ENCODE peak calls at places on chromosomes 2 and 18, in ten cellular contexts. One of them, this sample, is unnamed.
A peak's percentile ranks its signal among the peaks of the same experiment; 100 is the strongest.

GRCh38 chr2:47725808-47726207 is 57.1 kb upstream of the MSH6 start:
- DNase-seq in NCI-H2171: no peak
- DNase-seq in adrenal gland: peak; percentile 34
- DNase-seq in activated T-cell treated with anti-CD3 and anti-CD28 coated beads, Interleukin-2, amount 50 U/mL, for 24 hours: no peak
- DNase-seq in GM04504: no peak
- DNase-seq in cerebellum: no peak
- DNase-seq in GM19239: no peak
- DNase-seq in G401: no peak
- DNase-seq in coronary artery: no peak
- DNase-seq in stomach: no peak
- DNase-seq in this sample: no peak

GRCh38 chr2:226329180-226329579 is 470.4 kb downstream of the IRS1 start:
- DNase-seq in GM19239: no peak
- DNase-seq in cerebellum: no peak
- DNase-seq in G401: no peak
- DNase-seq in GM04504: no peak
- DNase-seq in adrenal gland: no peak
- DNase-seq in coronary artery: no peak
- DNase-seq in NCI-H2171: no peak
- DNase-seq in stomach: no peak
- DNase-seq in activated T-cell treated with anti-CD3 and anti-CD28 coated beads, Interleukin-2, amount 50 U/mL, for 24 hours: no peak
- DNase-seq in this sample: no peak

GRCh38 chr18:11259421-11259820 is 110.1 kb upstream of the PIEZO2 start:
- DNase-seq in cerebellum: no peak
- DNase-seq in adrenal gland: peak; percentile 75
- DNase-seq in stomach: no peak
- DNase-seq in GM19239: no peak
- DNase-seq in coronary artery: no peak
- DNase-seq in G401: no peak
- DNase-seq in NCI-H2171: no peak
- DNase-seq in GM04504: no peak
- DNase-seq in activated T-cell treated with anti-CD3 and anti-CD28 coated beads, Interleukin-2, amount 50 U/mL, for 24 hours: no peak
- DNase-seq in this sample: peak; percentile 7

GRCh38 chr2:132448771-132449170 is 32.2 kb downstream of the GPR39 start:
- DNase-seq in activated T-cell treated with anti-CD3 and anti-CD28 coated beads, Interleukin-2, amount 50 U/mL, for 24 hours: no peak
- DNase-seq in coronary artery: no peak
- DNase-seq in G401: no peak
- DNase-seq in adrenal gland: no peak
- DNase-seq in cerebellum: no peak
- DNase-seq in GM19239: no peak
- DNase-seq in GM04504: no peak
- DNase-seq in stomach: no peak
- DNase-seq in NCI-H2171: no peak
- DNase-seq in this sample: no peak

GRCh38 chr2:241802421-241802749 is 6.6 kb upstream of the NEU4 start:
- DNase-seq in cerebellum: no peak
- DNase-seq in coronary artery: peak; percentile 69
- DNase-seq in G401: no peak
- DNase-seq in GM19239: peak; percentile 3
- DNase-seq in stomach: no peak
- DNase-seq in adrenal gland: no peak
- DNase-seq in GM04504: no peak
- DNase-seq in NCI-H2171: no peak
- DNase-seq in activated T-cell treated with anti-CD3 and anti-CD28 coated beads, Interleukin-2, amount 50 U/mL, for 24 hours: no peak
- DNase-seq in this sample: no peak

GRCh38 chr18:49848115-49848514 is 34.8 kb upstream of the ACAA2 start:
- DNase-seq in G401: no peak
- DNase-seq in adrenal gland: no peak
- DNase-seq in cerebellum: no peak
- DNase-seq in activated T-cell treated with anti-CD3 and anti-CD28 coated beads, Interleukin-2, amount 50 U/mL, for 24 hours: no peak
- DNase-seq in NCI-H2171: no peak
- DNase-seq in stomach: no peak
- DNase-seq in GM19239: no peak
- DNase-seq in GM04504: no peak
- DNase-seq in coronary artery: no peak
- DNase-seq in this sample: no peak

GRCh38 chr2:47551800-47552525 is 149.0 kb downstream of the MSH2 start:
- DNase-seq in cerebellum: no peak
- DNase-seq in adrenal gland: no peak
- DNase-seq in G401: no peak
- DNase-seq in GM19239: no peak
- DNase-seq in GM04504: no peak
- DNase-seq in stomach: no peak
- DNase-seq in activated T-cell treated with anti-CD3 and anti-CD28 coated beads, Interleukin-2, amount 50 U/mL, for 24 hours: no peak
- DNase-seq in coronary artery: no peak
- DNase-seq in NCI-H2171: no peak
- DNase-seq in this sample: no peak

GRCh38 chr2:102063360-102063947 is 71.7 kb downstream of the IL1R2 start:
- DNase-seq in coronary artery: peak; percentile 90
- DNase-seq in GM19239: no peak
- DNase-seq in activated T-cell treated with anti-CD3 and anti-CD28 coated beads, Interleukin-2, amount 50 U/mL, for 24 hours: no peak
- DNase-seq in GM04504: peak; percentile 59
- DNase-seq in cerebellum: no peak
- DNase-seq in G401: no peak
- DNase-seq in adrenal gland: peak; percentile 90
- DNase-seq in stomach: peak; percentile 76
- DNase-seq in NCI-H2171: no peak
- DNase-seq in this sample: no peak

GRCh38 chr2:210049831-210050230 is 47.4 kb downstream of the RPE start:
- DNase-seq in cerebellum: no peak
- DNase-seq in NCI-H2171: no peak
- DNase-seq in GM19239: no peak
- DNase-seq in coronary artery: no peak
- DNase-seq in adrenal gland: no peak
- DNase-seq in GM04504: no peak
- DNase-seq in G401: no peak
- DNase-seq in stomach: no peak
- DNase-seq in activated T-cell treated with anti-CD3 and anti-CD28 coated beads, Interleukin-2, amount 50 U/mL, for 24 hours: no peak
- DNase-seq in this sample: no peak

GRCh38 chr2:186919272-186919671 is 70.3 kb upstream of the ZSWIM2 start:
- DNase-seq in G401: no peak
- DNase-seq in GM19239: no peak
- DNase-seq in GM04504: peak; percentile 38
- DNase-seq in cerebellum: no peak
- DNase-seq in adrenal gland: no peak
- DNase-seq in activated T-cell treated with anti-CD3 and anti-CD28 coated beads, Interleukin-2, amount 50 U/mL, for 24 hours: no peak
- DNase-seq in stomach: no peak
- DNase-seq in NCI-H2171: no peak
- DNase-seq in coronary artery: no peak
- DNase-seq in this sample: peak; percentile 36

GRCh38 chr2:395886-396285 is 108.0 kb upstream of the ALKAL2 start:
- DNase-seq in coronary artery: no peak
- DNase-seq in activated T-cell treated with anti-CD3 and anti-CD28 coated beads, Interleukin-2, amount 50 U/mL, for 24 hours: no peak
- DNase-seq in adrenal gland: no peak
- DNase-seq in cerebellum: no peak
- DNase-seq in GM04504: no peak
- DNase-seq in GM19239: no peak
- DNase-seq in G401: no peak
- DNase-seq in NCI-H2171: no peak
- DNase-seq in stomach: no peak
- DNase-seq in this sample: no peak

GRCh38 chr18:12376034-12376717 is 851 bp downstream of the AFG3L2 start:
- DNase-seq in G401: peak; percentile 17
- DNase-seq in GM04504: no peak
- DNase-seq in GM19239: no peak
- DNase-seq in NCI-H2171: no peak
- DNase-seq in stomach: peak; percentile 32
- DNase-seq in cerebellum: no peak
- DNase-seq in activated T-cell treated with anti-CD3 and anti-CD28 coated beads, Interleukin-2, amount 50 U/mL, for 24 hours: no peak
- DNase-seq in adrenal gland: peak; percentile 35
- DNase-seq in coronary artery: no peak
- DNase-seq in this sample: no peak